ENCODE peak calls at places on chromosomes 4 and X, in five cellular contexts. S is lung; J is mesenchymal stem cell; L is CD8-positive, alpha-beta memory T cell; O is uterus. X is an unnamed sample.

GRCh38 chrX:70124678-70125077 is 8.6 kb upstream of the IGBP1 start:
- DNase-seq in S (no peak), J (no peak), L (no peak), O (no peak), X (no peak)

GRCh38 chrX:68833855-68834331 is 5.1 kb downstream of the EFNB1 start:
- DNase-seq in S (no peak), J (no peak), L (no peak), O (peak; percentile 7), X (no peak)

GRCh38 chr4:101259876-101260275 is 87.5 kb downstream of the PPP3CA start:
- DNase-seq in S (no peak), J (no peak), L (no peak), O (no peak), X (no peak)

GRCh38 chr4:2281575-2282343 is 19.9 kb upstream of the MXD4 start:
- DNase-seq in S (no peak), J (no peak), L (peak; percentile 85), O (no peak), X (peak; percentile 15)

GRCh38 chr4:72243641-72244040 is 211.8 kb downstream of the NPFFR2 start:
- DNase-seq in S (no peak), J (no peak), L (no peak), O (no peak), X (no peak)

GRCh38 chrX:8520791-8521190 is 56.2 kb downstream of the VCX3B start:
- DNase-seq in S (no peak), J (no peak), L (no peak), O (no peak), X (no peak)

GRCh38 chr4:4843651-4844291 is 15.7 kb upstream of the MSX1 start:
- DNase-seq in S (no peak), J (no peak), L (no peak), O (no peak), X (no peak)

GRCh38 chr4:156788782-156789181 is 182.8 kb downstream of the PDGFC start:
- DNase-seq in S (no peak), J (no peak), L (no peak), O (no peak), X (no peak)

GRCh38 chr4:8165374-8165896 is 6.8 kb upstream of the ABLIM2 start:
- DNase-seq in S (no peak), J (no peak), L (no peak), O (no peak), X (no peak)

DNA sequence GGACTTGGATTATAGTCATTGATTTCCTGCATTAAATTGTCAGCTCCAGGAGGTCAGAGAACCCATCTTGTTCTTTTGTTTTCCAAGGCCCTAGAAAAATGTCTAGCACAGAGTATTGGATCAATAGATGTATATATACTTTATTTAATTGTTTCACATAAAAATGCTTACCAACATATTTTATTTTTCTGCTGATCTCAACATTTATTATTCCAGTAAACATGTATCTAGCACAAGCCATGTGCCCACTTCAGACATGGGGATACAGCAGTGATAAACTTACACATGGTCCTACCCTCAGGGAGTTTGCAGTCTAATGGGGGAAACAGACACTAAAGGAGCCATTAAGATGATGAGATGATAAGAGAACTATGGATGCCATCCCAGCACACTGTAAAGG is 49.1 kb upstream of the TBC1D9 start:
- DNase-seq in S (no peak), J (no peak), L (no peak), O (no peak), X (no peak)
- H3K27ac ChIP-seq in S (no peak overlapping the region), J (no peak overlapping the region), L (no peak overlapping the region), O (no peak overlapping the region), X (no peak overlapping the region)

DNA sequence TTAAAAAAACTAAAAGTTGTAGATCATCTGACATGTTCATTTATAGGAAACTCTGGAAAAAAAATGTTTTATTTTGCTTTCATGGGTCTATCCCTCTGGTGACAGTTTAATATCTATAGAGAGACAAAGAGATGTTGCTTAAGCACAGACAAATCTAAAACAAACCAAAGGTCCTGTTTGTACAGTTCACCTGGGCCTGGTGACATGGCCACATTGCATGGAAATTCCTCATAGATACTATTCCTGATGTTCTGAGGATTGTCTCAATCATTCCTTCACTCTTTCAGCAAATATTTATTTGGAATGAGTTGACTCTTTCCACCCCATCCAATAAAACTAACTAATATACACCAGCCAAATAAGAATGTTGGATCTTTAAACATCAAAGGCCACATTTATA is 259.1 kb upstream of the NOCT start:
- DNase-seq in S (no peak), J (no peak), L (no peak), O (no peak), X (no peak)
- H3K27ac ChIP-seq in S (no peak overlapping the region), J (no peak overlapping the region), L (no peak overlapping the region), O (no peak overlapping the region), X (no peak overlapping the region)

DNA sequence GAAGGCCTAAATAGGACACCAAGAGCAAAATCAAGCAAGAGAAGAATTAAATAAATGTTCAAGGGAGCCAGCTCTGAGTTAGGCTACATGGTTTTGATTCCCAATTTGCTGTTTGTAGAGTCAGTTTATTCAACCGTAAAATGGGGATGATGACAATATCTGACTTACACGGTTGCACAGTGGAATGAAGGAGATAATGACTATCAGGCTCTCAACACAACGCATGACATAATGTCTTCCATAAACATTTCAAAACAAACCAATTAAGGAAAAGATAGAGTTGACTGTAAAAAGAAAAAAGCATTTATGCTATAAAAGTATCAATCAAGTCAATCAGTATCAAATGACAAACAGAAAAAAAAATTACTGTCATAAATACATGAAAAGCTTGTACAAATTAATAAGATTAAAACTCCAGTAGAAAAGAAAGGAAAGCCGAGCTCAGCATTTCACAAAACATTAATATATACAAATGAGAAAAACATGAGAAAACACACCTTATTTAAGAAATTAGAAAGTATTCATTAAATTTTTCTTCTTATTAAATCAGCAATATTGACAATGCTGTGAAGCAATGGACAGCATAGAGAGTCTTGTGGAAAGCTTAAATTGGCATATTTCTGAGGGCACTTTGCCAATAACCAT is 179.0 kb downstream of the SCFD2 start:
- DNase-seq in S (no peak), J (no peak), L (no peak), O (no peak), X (no peak)
- H3K27ac ChIP-seq in S (no peak overlapping the region), J (no peak overlapping the region), L (no peak overlapping the region), O (no peak overlapping the region), X (no peak overlapping the region)

DNA sequence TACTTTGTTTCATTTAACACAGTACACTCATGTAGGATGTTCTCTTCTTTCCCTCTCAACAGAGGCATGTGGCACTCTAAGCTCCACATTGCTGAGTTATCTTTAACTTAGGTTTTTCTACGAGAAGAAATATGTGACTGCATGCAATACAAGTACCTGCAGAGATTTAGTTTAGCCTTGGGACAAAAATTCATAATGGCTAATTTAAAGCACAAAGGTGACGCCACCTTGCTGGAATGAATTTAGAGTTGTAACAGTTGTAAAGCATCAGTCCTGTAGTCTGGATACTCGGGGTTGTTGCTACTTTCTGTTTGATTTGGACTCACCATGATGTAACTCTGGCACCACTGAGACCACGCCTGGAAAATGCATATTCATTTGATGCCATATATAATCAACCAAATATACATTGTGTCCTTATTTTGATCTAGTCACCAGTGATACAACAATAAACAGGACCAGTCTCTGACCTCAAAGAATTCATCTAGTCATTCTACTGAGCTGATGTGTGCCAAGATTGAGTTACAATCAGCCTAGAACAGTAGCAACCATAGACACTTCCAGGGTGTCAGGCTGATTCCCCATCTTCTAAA is 451.0 kb upstream of the ZFP42 start:
- DNase-seq in S (no peak), J (no peak), L (no peak), O (no peak), X (no peak)
- H3K27ac ChIP-seq in S (no peak overlapping the region), J (no peak overlapping the region), L (no peak overlapping the region), O (no peak overlapping the region), X (no peak overlapping the region)

DNA sequence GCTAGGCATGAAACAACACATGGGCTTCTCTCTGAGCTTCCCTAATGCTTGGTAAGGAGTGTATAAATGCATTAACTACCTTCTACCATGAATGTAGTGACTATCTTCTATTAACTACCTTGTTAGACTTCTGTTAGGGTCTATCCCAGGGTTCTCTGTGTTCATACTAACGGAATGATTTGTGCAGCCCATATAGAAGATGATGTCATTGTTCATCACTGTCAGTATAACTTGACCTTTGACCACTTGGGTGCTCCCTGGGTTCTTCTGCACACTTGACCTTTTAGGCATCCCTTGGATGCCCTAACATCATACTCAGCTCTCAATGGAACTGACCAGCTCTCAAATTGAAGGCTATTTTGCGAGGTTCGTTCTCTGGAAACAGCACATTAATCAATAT is 30.8 kb upstream of the CT47C1 start:
- DNase-seq in S (no peak), J (no peak), L (no peak), O (no peak), X (no peak)
- H3K27ac ChIP-seq in S (no peak overlapping the region), J (no peak overlapping the region), L (no peak overlapping the region), O (peak overlapping the region; percentile 6), X (no peak overlapping the region)